ENCODE peak calls at places on chromosomes 5 and 9, in four cellular contexts. E is K562, Z is GM12878, D is HL-60. N is an unnamed sample.

GRCh38 chr5:394671-395155 is 48.3 kb upstream of the EXOC3 start:
- DNase-seq in D (no peak), E (no peak), Z (no peak), N (no peak)

GRCh38 chr9:72158680-72159079 is 9.4 kb downstream of the GDA start:
- DNase-seq in Z (no peak), D (no peak), E (no peak), N (no peak)

GRCh38 chr5:132961887-132962286 is 1.5 kb downstream of the AFF4 start:
- DNase-seq in E (peak; percentile 41), D (no peak), Z (no peak), N (no peak)

GRCh38 chr9:114238471-114238870 is 83.1 kb downstream of the COL27A1 start:
- DNase-seq in E (peak; percentile 3), Z (no peak), D (no peak), N (no peak)

GRCh38 chr9:134550584-134550983 is 91.0 kb upstream of the COL5A1 start:
- DNase-seq in Z (no peak), D (no peak), E (no peak), N (no peak)

GRCh38 chr9:112890106-112891081 is at the start of gene SLC46A2:
- DNase-seq in E (no peak), D (no peak), Z (no peak), N (no peak)

GRCh38 chr9:92605224-92605623 is 64.7 kb downstream of the IPPK start:
- DNase-seq in Z (no peak), E (no peak), D (no peak), N (no peak)

GRCh38 chr5:169171495-169171894 is 129.4 kb downstream of the SLIT3 start:
- DNase-seq in D (no peak), Z (no peak), E (no peak), N (no peak)

GRCh38 chr5:103260951-103261350 is 2.4 kb downstream of the MACIR start:
- DNase-seq in Z (peak; percentile 53), E (no peak), D (no peak), N (no peak)

GRCh38 chr5:143913008-143913752 is 101.2 kb downstream of the HMHB1 start:
- DNase-seq in D (no peak), Z (no peak), E (no peak), N (no peak)

GRCh38 chr5:93874491-93874890 is 133.1 kb upstream of the POU5F2 start:
- DNase-seq in E (no peak), Z (no peak), D (no peak), N (no peak)

DNA sequence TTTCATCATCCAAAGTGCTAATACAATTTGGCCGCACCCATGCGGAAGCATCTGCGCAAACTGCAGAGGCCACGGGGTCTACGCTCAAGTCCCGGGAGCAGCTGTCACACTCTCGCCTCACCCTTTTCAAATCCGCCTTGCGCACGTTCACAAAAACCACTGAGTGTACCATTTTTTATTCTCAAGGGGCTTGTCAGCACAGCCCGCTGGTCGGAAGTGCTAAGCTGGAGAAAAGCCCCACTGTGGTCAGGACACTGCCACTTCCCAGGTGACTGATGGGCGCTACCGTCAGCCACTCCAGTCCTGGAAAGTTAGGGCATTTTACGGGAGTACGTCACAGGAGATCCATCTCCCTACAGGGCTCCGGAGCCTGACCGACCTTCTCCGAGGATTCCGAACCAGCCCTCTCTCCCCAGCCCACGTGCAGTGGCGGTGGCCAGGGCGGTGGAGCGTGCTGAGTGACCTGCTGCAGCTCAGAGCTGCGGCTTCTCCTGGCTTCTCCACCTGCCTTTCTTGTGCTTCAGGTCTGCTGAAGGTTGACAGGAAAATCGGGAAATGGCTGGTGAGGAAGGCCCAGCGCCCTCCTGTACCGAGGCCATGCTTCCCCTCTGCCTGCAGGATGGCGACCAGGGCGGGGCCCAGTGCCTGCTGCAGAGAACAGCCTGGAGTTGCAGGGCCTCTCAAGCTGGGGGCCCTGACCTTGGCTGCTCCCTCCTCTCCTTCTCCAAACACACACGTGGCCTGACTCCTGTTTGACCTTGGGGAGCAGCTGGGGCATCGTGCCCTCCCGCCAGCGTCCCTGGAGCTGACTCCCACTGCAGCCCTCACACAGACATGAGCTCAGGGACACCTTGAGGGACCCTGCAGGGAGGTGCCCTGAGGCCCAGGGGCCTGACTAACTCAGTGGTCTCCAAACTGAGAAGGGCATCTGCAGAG is 14.3 kb downstream of the RASGEF1C start:
- DNase-seq in D (no peak), Z (no peak), E (no peak), N (no peak)
- TF ChIP-seq SPI1 in D (no peak), Z (no peak), E (no peak), N (no peak)

GRCh38 chr9:77403244-77403643 is 225.9 kb downstream of the VPS13A start:
- DNase-seq in D (no peak), Z (no peak), E (no peak), N (no peak)
- TF ChIP-seq SPI1 in D (no peak), Z (no peak), E (no peak), N (no peak)

GRCh38 chr5:159132429-159133040 is 32.8 kb upstream of the EBF1 start:
- DNase-seq in D (no peak), E (no peak), Z (no peak), N (no peak)

GRCh38 chr5:159139787-159140186 is 40.1 kb upstream of the EBF1 start:
- DNase-seq in D (no peak), Z (no peak), E (no peak), N (no peak)

GRCh38 chr5:159133041-159133741 is 33.5 kb upstream of the EBF1 start:
- DNase-seq in E (peak; percentile 65), D (no peak), Z (peak; percentile 28), N (no peak)

DNA sequence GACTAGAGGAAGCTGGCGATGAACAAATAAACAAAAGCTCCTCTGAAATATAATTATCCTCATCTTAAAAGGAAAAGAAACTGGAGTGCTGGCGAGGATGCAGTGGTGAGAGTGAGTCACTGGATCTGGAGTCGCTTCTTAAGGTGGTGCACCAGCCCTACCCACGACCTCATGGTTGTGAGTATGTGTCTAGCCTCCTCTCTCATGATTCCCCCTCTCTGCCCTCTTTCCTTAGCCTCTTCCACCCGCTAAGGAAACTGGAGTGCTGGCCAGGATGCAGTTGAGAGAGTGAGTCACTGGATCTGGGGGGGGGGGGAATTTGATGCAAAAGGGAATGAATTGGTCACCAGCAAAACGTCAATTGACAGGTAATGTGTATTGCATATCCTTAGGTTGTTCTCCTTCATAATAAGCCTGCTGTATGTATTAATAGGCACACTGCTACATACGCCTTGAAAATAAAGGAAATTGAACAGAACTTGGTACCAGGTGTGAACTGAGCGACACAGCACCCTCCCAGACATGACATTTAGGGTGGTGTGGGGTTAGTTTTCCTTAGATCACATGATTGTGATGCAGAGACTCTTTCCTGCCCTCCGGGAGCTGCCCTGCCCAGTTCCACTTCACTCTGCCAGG is 36.3 kb upstream of the EBF1 start:
- DNase-seq in E (no peak), Z (no peak), D (no peak), N (no peak)
- TF ChIP-seq SPI1 in E (no peak), Z (no peak), D (no peak), N (no peak)

GRCh38 chr5:14726066-14726838 is 61.7 kb downstream of the OTULIN start:
- DNase-seq in D (no peak), E (no peak), Z (no peak), N (no peak)
- TF ChIP-seq SPI1 in D (no peak), E (no peak), Z (no peak), N (no peak)

GRCh38 chr9:120692901-120693573 is 21.2 kb downstream of the MEGF9 start:
- DNase-seq in E (no peak), Z (no peak), D (peak; percentile 63), N (no peak)

GRCh38 chr9:120694559-120694958 is 19.7 kb downstream of the MEGF9 start:
- DNase-seq in E (no peak), Z (no peak), D (no peak), N (no peak)

GRCh38 chr9:120693609-120694008 is 20.7 kb downstream of the MEGF9 start:
- DNase-seq in D (no peak), Z (no peak), E (no peak), N (no peak)

GRCh38 chr9:120688758-120689157 is 25.5 kb downstream of the MEGF9 start:
- DNase-seq in Z (no peak), D (no peak), E (no peak), N (no peak)

DNA sequence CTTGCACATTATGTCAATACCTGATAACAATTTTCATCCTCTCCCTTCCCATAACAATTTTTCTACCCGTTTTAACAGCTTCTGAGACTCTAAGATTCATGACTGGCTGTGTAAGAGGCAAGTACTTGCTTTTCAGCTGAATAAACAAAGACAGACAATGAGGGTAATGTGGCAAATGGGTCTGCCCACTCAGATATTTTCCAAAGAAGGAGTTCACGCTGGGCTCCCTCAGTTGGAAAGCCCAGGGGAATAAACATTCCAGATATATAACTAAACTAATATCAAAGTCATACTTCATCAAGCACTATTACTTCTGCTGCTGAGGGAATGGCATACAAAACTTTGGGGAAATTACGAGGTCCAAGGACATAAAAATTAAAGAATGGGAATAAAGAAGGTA is 24.4 kb downstream of the MEGF9 start:
- DNase-seq in D (no peak), E (no peak), Z (no peak), N (no peak)
- TF ChIP-seq SPI1 in D (no peak), E (no peak), Z (no peak), N (no peak)

GRCh38 chr9:95985656-95986055 is 110.2 kb downstream of the ERCC6L2 start:
- DNase-seq in E (no peak), Z (no peak), D (no peak), N (no peak)

GRCh38 chr9:95977366-95977765 is 101.9 kb downstream of the ERCC6L2 start:
- DNase-seq in E (no peak), Z (no peak), D (no peak), N (no peak)

GRCh38 chr9:95981741-95982390 is 106.4 kb downstream of the ERCC6L2 start:
- DNase-seq in D (no peak), E (no peak), Z (no peak), N (no peak)

GRCh38 chr9:95980262-95981125 is 105.0 kb downstream of the ERCC6L2 start:
- DNase-seq in E (no peak), D (peak; percentile 3), Z (no peak), N (no peak)
- TF ChIP-seq SPI1 in E (no peak), D (no peak), Z (no peak), N (no peak)

N was measured in GM12891.